ENCODE peak calls at places on chromosomes 6 and 20, in seven cellular contexts. Q is heart right ventricle; J is amygdala; M is H9; Y is activated CD4-positive, alpha-beta T cell treated with anti-CD3 and anti-CD28 coated beads for 36 hours; U is bronchial epithelial cell; H is hepatocyte. G is an unnamed sample.

GRCh38 chr20:19552144-19552895 is 205.7 kb upstream of the RIN2 start:
- DNase-seq in M (peak; percentile 85), Q (no peak), H (peak; percentile 75), U (peak; percentile 63), Y (no peak), J (no peak), G (peak; percentile 72)

GRCh38 chr20:2476742-2477615 is 6.4 kb upstream of the SNRPB start:
- DNase-seq in J (no peak), H (no peak), Q (no peak), Y (no peak), U (no peak), M (peak; percentile 46), G (peak; percentile 47)

GRCh38 chr6:159654483-159655098 is 38.5 kb downstream of the SOD2 start:
- DNase-seq in Q (no peak), H (peak; percentile 80), Y (no peak), U (peak; percentile 55), M (no peak), J (no peak), G (peak; percentile 54)

GRCh38 chr6:16974729-16975359 is 127.0 kb upstream of the STMND1 start:
- DNase-seq in M (no peak), Q (no peak), J (no peak), U (no peak), Y (no peak), H (no peak), G (no peak)

GRCh38 chr6:109768485-109768884 is 77.4 kb downstream of the FIG4 start:
- DNase-seq in M (no peak), Q (no peak), H (no peak), U (peak; percentile 80), Y (no peak), J (no peak), G (no peak)

GRCh38 chr6:56076033-56076432 is 171.3 kb downstream of the COL21A1 start:
- DNase-seq in M (no peak), Y (no peak), Q (no peak), H (no peak), J (no peak), U (peak; percentile 52), G (no peak)

GRCh38 chr6:3751019-3751729 is at the start of gene PXDC1:
- DNase-seq in Y (peak; percentile 56), Q (peak; percentile 41), H (peak; percentile 66), M (peak; percentile 48), J (no peak), U (no peak), G (peak; percentile 81)

GRCh38 chr6:151651639-151652038 is 155.8 kb upstream of the ESR1 start:
- DNase-seq in Y (no peak), M (no peak), J (no peak), Q (no peak), U (no peak), H (no peak), G (no peak)

GRCh38 chr6:132713355-132714134 is at the start of gene VNN1:
- DNase-seq in U (no peak), Q (no peak), H (no peak), M (no peak), Y (no peak), J (no peak), G (no peak)

GRCh38 chr6:19719691-19720127 is 117.5 kb upstream of the ID4 start:
- DNase-seq in U (peak; percentile 71), J (no peak), M (peak; percentile 54), Q (peak; percentile 10), H (no peak), Y (no peak), G (peak; percentile 66)

GRCh38 chr20:63495771-63496403 is 3.0 kb downstream of the EEF1A2 start:
- DNase-seq in U (peak; percentile 22), H (peak; percentile 84), M (peak; percentile 75), Y (peak; percentile 88), J (peak; percentile 15), Q (peak; percentile 77), G (peak; percentile 97)

GRCh38 chr6:33313105-33313708 is 671 bp downstream of the TAPBP start:
- DNase-seq in J (no peak), M (peak; percentile 78), Y (peak; percentile 79), U (no peak), H (peak; percentile 68), Q (peak; percentile 47), G (peak; percentile 85)

GRCh38 chr6:143822584-143823024 is 20.5 kb upstream of the LTV1 start:
- DNase-seq in J (no peak), Y (no peak), H (no peak), M (no peak), Q (no peak), U (no peak), G (no peak)

GRCh38 chr6:34551720-34552119 is 4.4 kb downstream of the SPDEF start:
- DNase-seq in J (no peak), Y (no peak), H (no peak), Q (no peak), M (no peak), U (no peak), G (no peak)

GRCh38 chr6:3449750-3450305 is 7.0 kb downstream of the SLC22A23 start:
- DNase-seq in Q (no peak), Y (no peak), J (no peak), H (no peak), U (no peak), M (no peak), G (no peak)

GRCh38 chr6:137210903-137211302 is 8.3 kb downstream of the IFNGR1 start:
- DNase-seq in U (peak; percentile 12), Y (no peak), Q (no peak), J (no peak), M (no peak), H (no peak), G (no peak)

GRCh38 chr6:26025894-26026832 is 61.1 kb upstream of the HFE start:
- DNase-seq in Q (peak; percentile 90), M (peak; percentile 96), U (peak; percentile 90), H (peak; percentile 98), Y (peak; percentile 96), J (peak; percentile 28), G (peak; percentile 55)

GRCh38 chr6:165649701-165650137 is 13.3 kb downstream of the PDE10A start:
- DNase-seq in J (no peak), M (no peak), Q (no peak), H (peak; percentile 61), Y (no peak), U (no peak), G (no peak)

GRCh38 chr6:124131259-124131658 is 327.6 kb downstream of the NKAIN2 start:
- DNase-seq in J (no peak), Y (no peak), M (no peak), Q (no peak), H (no peak), U (no peak), G (no peak)

GRCh38 chr6:128456510-128457244 is 63.7 kb downstream of the PTPRK start:
- DNase-seq in M (no peak), Y (no peak), Q (no peak), H (no peak), J (no peak), U (no peak), G (no peak)

GRCh38 chr6:142482973-142483372 is 181.2 kb downstream of the ADGRG6 start:
- DNase-seq in J (no peak), Q (no peak), M (no peak), Y (no peak), U (peak; percentile 22), H (no peak), G (no peak)

GRCh38 chr6:106973841-106974336 is 640 bp downstream of the CD24 start:
- DNase-seq in Y (peak; percentile 5), U (no peak), H (peak; percentile 50), M (no peak), J (no peak), Q (no peak), G (peak; percentile 51)

GRCh38 chr6:35489995-35490791 is 6.7 kb downstream of the TEAD3 start:
- DNase-seq in Q (peak; percentile 85), Y (no peak), U (peak; percentile 37), M (peak; percentile 88), H (peak; percentile 82), J (no peak), G (peak; percentile 94)

GRCh38 chr6:163383912-163384311 is 30.6 kb upstream of the QKI start:
- DNase-seq in J (no peak), Q (no peak), H (no peak), M (no peak), U (peak; percentile 86), Y (no peak), G (no peak)

GRCh38 chr6:36962874-36963273 is 8.3 kb downstream of the PI16 start:
- DNase-seq in H (peak; percentile 55), J (peak; percentile 46), Q (peak; percentile 72), M (peak; percentile 93), Y (peak; percentile 88), U (peak; percentile 43), G (peak; percentile 97)

GRCh38 chr6:56517155-56517745 is 125.4 kb downstream of the DST start:
- DNase-seq in M (no peak), Y (no peak), Q (no peak), U (no peak), J (no peak), H (no peak), G (no peak)

GRCh38 chr20:36435799-36436541 is 105.3 kb upstream of the MYL9 start:
- DNase-seq in Q (peak; percentile 78), Y (peak; percentile 95), J (no peak), M (peak; percentile 96), H (peak; percentile 76), U (peak; percentile 66), G (peak; percentile 97)